ENCODE peak calls at places on chromosomes 12 and 14, in seven cellular contexts. F, K, B, T, P, W and H are unnamed samples.

GRCh38 chr12:15788266-15789214 is 648 bp downstream of the EPS8 start:
- DNase-seq in F (peak), K (no peak), B (no peak), T (peak), P (peak), W (peak), H (no peak)

GRCh38 chr14:55580401-55581010 is 499 bp downstream of the KTN1 start:
- DNase-seq in F (peak), K (no peak), B (no peak), T (peak), P (peak), W (peak), H (no peak)

GRCh38 chr12:29168000-29168399 is 18.9 kb downstream of the FAR2 start:
- DNase-seq in F (no peak), K (no peak), B (no peak), T (no peak), P (peak), W (no peak), H (no peak)

GRCh38 chr12:55629058-55629841 is 7.4 kb upstream of the OR10P1 start:
- DNase-seq in F (no peak), K (no peak), B (no peak), T (no peak), P (no peak), W (no peak), H (no peak)

GRCh38 chr14:72262771-72263170 is 330.5 kb downstream of the RGS6 start:
- DNase-seq in F (no peak), K (no peak), B (no peak), T (no peak), P (no peak), W (no peak), H (no peak)

GRCh38 chr12:95653761-95654546 is 102.7 kb upstream of the USP44 start:
- DNase-seq in F (peak), K (peak), B (peak), T (no peak), P (peak), W (peak), H (peak)

GRCh38 chr12:114933428-114934160 is 249.6 kb upstream of the TBX3 start:
- DNase-seq in F (no peak), K (peak), B (peak), T (no peak), P (peak), W (peak), H (peak)

GRCh38 chr14:68860771-68861170 is 67.9 kb upstream of the ZFP36L1 start:
- DNase-seq in F (no peak), K (no peak), B (no peak), T (no peak), P (no peak), W (no peak), H (no peak)

GRCh38 chr12:109695961-109696461 is 17.6 kb upstream of the FAM222A start:
- DNase-seq in F (no peak), K (no peak), B (no peak), T (no peak), P (peak), W (no peak), H (no peak)

GRCh38 chr12:51242150-51242549 is 3.5 kb downstream of the DAZAP2 start:
- DNase-seq in F (no peak), K (no peak), B (no peak), T (no peak), P (no peak), W (no peak), H (no peak)

GRCh38 chr14:79064200-79064599 is 894.0 kb downstream of the NRXN3 start:
- DNase-seq in F (no peak), K (no peak), B (no peak), T (no peak), P (no peak), W (no peak), H (no peak)

GRCh38 chr14:51446771-51447170 is 204.9 kb upstream of the FRMD6 start:
- DNase-seq in F (peak), K (no peak), B (no peak), T (no peak), P (no peak), W (no peak), H (no peak)

GRCh38 chr14:57574617-57575288 is 81.1 kb upstream of the CCDC198 start:
- DNase-seq in F (no peak), K (no peak), B (no peak), T (no peak), P (peak), W (peak), H (no peak)

GRCh38 chr12:52093346-52093745 is 13.8 kb downstream of the SMIM41 start:
- DNase-seq in F (no peak), K (no peak), B (no peak), T (no peak), P (no peak), W (no peak), H (no peak)

GRCh38 chr12:4681732-4682131 is 32.8 kb downstream of the NDUFA9 start:
- DNase-seq in F (no peak), K (no peak), B (no peak), T (no peak), P (no peak), W (no peak), H (no peak)

GRCh38 chr12:52992699-52993557 is 13.3 kb upstream of the EIF4B start:
- DNase-seq in F (no peak), K (no peak), B (no peak), T (no peak), P (peak), W (peak), H (peak)

GRCh38 chr12:53560386-53560785 is 53.1 kb upstream of the NPFF start:
- DNase-seq in F (peak), K (peak), B (peak), T (no peak), P (no peak), W (no peak), H (no peak)

GRCh38 chr14:92615451-92615850 is 101.9 kb downstream of the RIN3 start:
- DNase-seq in F (no peak), K (no peak), B (no peak), T (no peak), P (no peak), W (peak), H (no peak)

GRCh38 chr12:94563261-94563660 is 87.1 kb downstream of the TMCC3 start:
- DNase-seq in F (no peak), K (no peak), B (no peak), T (peak), P (no peak), W (no peak), H (no peak)

GRCh38 chr12:94427520-94428381 is 31.9 kb downstream of the CEP83 start:
- DNase-seq in F (peak), K (peak), B (peak), T (no peak), P (peak), W (no peak), H (no peak)

GRCh38 chr12:6607751-6608591 is 792 bp upstream of the CHD4 start:
- DNase-seq in F (peak), K (no peak), B (no peak), T (no peak), P (peak), W (peak), H (no peak)

GRCh38 chr12:52835271-52836041 is 1.3 kb upstream of the KRT79 start:
- DNase-seq in F (no peak), K (no peak), B (no peak), T (no peak), P (no peak), W (no peak), H (no peak)

GRCh38 chr12:71780207-71780822 is 25.7 kb downstream of the RAB21 start:
- DNase-seq in F (peak), K (no peak), B (no peak), T (peak), P (peak), W (peak), H (no peak)

GRCh38 chr12:31325524-31325875 is 450 bp downstream of the SINHCAF start:
- DNase-seq in F (no peak), K (no peak), B (no peak), T (peak), P (no peak), W (no peak), H (no peak)

GRCh38 chr12:53652366-53652765 is 23.5 kb downstream of the ATP5MC2 start:
- DNase-seq in F (no peak), K (peak), B (peak), T (no peak), P (no peak), W (no peak), H (no peak)

GRCh38 chr14:72024043-72024407 is 91.8 kb downstream of the RGS6 start:
- DNase-seq in F (peak), K (no peak), B (no peak), T (no peak), P (peak), W (peak), H (peak)

GRCh38 chr14:51014086-51014485 is 69.8 kb upstream of the PYGL start:
- DNase-seq in F (no peak), K (peak), B (no peak), T (peak), P (peak), W (peak), H (no peak)

GRCh38 chr12:76784600-76785051 is 20.7 kb downstream of the ZDHHC17 start:
- DNase-seq in F (no peak), K (no peak), B (peak), T (no peak), P (no peak), W (peak), H (no peak)

GRCh38 chr14:77120771-77121743 is 20.5 kb downstream of the ZDHHC22 start:
- DNase-seq in F (no peak), K (no peak), B (no peak), T (peak), P (no peak), W (no peak), H (no peak)

GRCh38 chr12:96241484-96242256 is 47.5 kb downstream of the ELK3 start:
- DNase-seq in F (peak), K (peak), B (no peak), T (no peak), P (peak), W (no peak), H (no peak)

GRCh38 chr12:97300921-97301320 is 161.7 kb upstream of the RMST start:
- DNase-seq in F (no peak), K (no peak), B (no peak), T (no peak), P (peak), W (no peak), H (no peak)

GRCh38 chr12:125079943-125080645 is 14.9 kb downstream of the AACS start:
- DNase-seq in F (no peak), K (no peak), B (no peak), T (no peak), P (peak), W (no peak), H (no peak)

GRCh38 chr14:68158640-68159039 is 339.1 kb downstream of the RAD51B start:
- DNase-seq in F (no peak), K (no peak), B (no peak), T (no peak), P (no peak), W (no peak), H (no peak)

GRCh38 chr12:81758421-81759214 is 532 bp downstream of the PPFIA2 start:
- DNase-seq in F (no peak), K (no peak), B (no peak), T (peak), P (peak), W (no peak), H (no peak)

GRCh38 chr12:45327823-45328383 is 112.0 kb downstream of the ANO6 start:
- DNase-seq in F (no peak), K (no peak), B (no peak), T (no peak), P (no peak), W (peak), H (no peak)

GRCh38 chr14:58533417-58533816 is 104.3 kb upstream of the DACT1 start:
- DNase-seq in F (peak), K (no peak), B (no peak), T (peak), P (peak), W (no peak), H (no peak)

DNA sequence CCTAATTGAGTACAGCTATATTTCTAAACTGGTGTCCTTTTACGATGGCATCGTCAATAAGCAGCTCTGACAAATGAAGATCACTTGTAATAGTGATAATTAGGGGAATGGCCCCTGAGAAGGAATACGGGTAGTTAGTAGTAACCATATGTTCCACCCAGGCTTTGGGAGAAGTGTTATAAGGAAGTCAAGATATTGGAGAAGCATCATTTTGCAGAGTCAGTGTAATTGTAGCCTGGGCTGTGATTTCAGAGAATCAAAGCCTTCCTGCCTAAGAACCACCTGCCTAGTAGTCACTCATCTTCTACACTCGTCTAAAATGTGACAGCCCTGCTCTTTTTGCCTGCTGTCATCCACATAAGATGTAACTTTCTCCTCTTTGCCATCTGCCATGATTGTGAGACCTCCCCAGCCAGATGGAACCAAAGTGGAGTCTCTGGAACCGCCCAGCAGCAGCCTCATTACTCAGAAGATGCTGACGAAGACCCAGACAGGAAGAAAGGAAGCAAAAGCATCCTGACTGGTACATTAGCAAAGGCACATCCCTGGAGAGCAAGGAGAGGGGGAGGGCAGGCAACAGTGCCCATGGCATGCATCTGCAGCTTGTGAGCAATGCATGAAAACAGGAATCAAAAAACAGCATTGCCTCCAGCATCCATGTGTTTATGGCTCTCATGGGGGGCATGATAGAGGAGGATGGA is 12.6 kb upstream of the EDDM3A start:
- DNase-seq in F (no peak), K (no peak), B (no peak), T (no peak), P (no peak), W (no peak), H (no peak)
- H3K4me3 ChIP-seq in F (no peak), K (no peak), B (no peak), T (no peak), P (no peak), W (no peak), H (no peak)

GRCh38 chr12:10705655-10706054 is 17.5 kb downstream of the YBX3 start:
- DNase-seq in F (no peak), K (no peak), B (no peak), T (no peak), P (no peak), W (no peak), H (no peak)
- H3K4me3 ChIP-seq in F (no peak), K (no peak), B (no peak), T (no peak), P (no peak), W (no peak), H (no peak)

GRCh38 chr14:104119119-104119699 is 19.2 kb upstream of the KIF26A start:
- DNase-seq in F (no peak), K (no peak), B (no peak), T (no peak), P (no peak), W (no peak), H (no peak)

GRCh38 chr14:104116544-104117340 is 21.6 kb upstream of the KIF26A start:
- DNase-seq in F (no peak), K (no peak), B (no peak), T (no peak), P (peak), W (peak), H (no peak)

GRCh38 chr14:104117341-104118005 is 20.9 kb upstream of the KIF26A start:
- DNase-seq in F (no peak), K (no peak), B (no peak), T (no peak), P (no peak), W (no peak), H (no peak)

GRCh38 chr14:104119700-104120251 is 18.6 kb upstream of the KIF26A start:
- DNase-seq in F (no peak), K (no peak), B (no peak), T (no peak), P (no peak), W (no peak), H (no peak)

GRCh38 chr14:104118006-104118844 is 20.2 kb upstream of the KIF26A start:
- DNase-seq in F (no peak), K (no peak), B (no peak), T (no peak), P (no peak), W (no peak), H (no peak)
- H3K4me3 ChIP-seq in F (no peak), K (no peak), B (no peak), T (no peak), P (no peak), W (peak), H (no peak)

GRCh38 chr14:35474323-35474722 is 59.6 kb upstream of the INSM2 start:
- DNase-seq in F (no peak), K (no peak), B (no peak), T (no peak), P (no peak), W (no peak), H (no peak)
- H3K4me3 ChIP-seq in F (no peak), K (no peak), B (no peak), T (no peak), P (no peak), W (no peak), H (no peak)

GRCh38 chr14:34470319-34470718 is 8.3 kb upstream of the SPTSSA start:
- DNase-seq in F (no peak), K (no peak), B (no peak), T (no peak), P (no peak), W (no peak), H (no peak)
- H3K4me3 ChIP-seq in F (no peak), K (no peak), B (no peak), T (no peak), P (no peak), W (no peak), H (no peak)

GRCh38 chr12:100534625-100535227 is 38.8 kb upstream of the GAS2L3 start:
- DNase-seq in F (no peak), K (no peak), B (no peak), T (no peak), P (no peak), W (no peak), H (no peak)

GRCh38 chr12:100528471-100529139 is 44.9 kb upstream of the GAS2L3 start:
- DNase-seq in F (no peak), K (no peak), B (no peak), T (no peak), P (no peak), W (no peak), H (peak)

GRCh38 chr12:100528044-100528443 is 45.4 kb upstream of the GAS2L3 start:
- DNase-seq in F (no peak), K (no peak), B (no peak), T (no peak), P (no peak), W (no peak), H (no peak)

GRCh38 chr12:100529951-100530350 is 43.5 kb upstream of the GAS2L3 start:
- DNase-seq in F (no peak), K (no peak), B (no peak), T (no peak), P (no peak), W (no peak), H (no peak)

GRCh38 chr12:100533326-100533725 is 40.2 kb upstream of the GAS2L3 start:
- DNase-seq in F (no peak), K (no peak), B (no peak), T (no peak), P (no peak), W (no peak), H (no peak)
- H3K4me3 ChIP-seq in F (no peak), K (no peak), B (no peak), T (no peak), P (no peak), W (no peak), H (no peak)

GRCh38 chr12:12898136-12898712 is 6.9 kb downstream of the GPRC5A start:
- DNase-seq in F (no peak), K (no peak), B (no peak), T (no peak), P (no peak), W (no peak), H (no peak)
- H3K4me3 ChIP-seq in F (no peak), K (no peak), B (no peak), T (no peak), P (no peak), W (peak), H (no peak)

GRCh38 chr12:118238888-118239287 is 103.0 kb downstream of the PEBP1 start:
- DNase-seq in F (no peak), K (no peak), B (no peak), T (no peak), P (no peak), W (no peak), H (no peak)
- H3K4me3 ChIP-seq in F (no peak), K (no peak), B (no peak), T (no peak), P (no peak), W (no peak), H (no peak)

DNA sequence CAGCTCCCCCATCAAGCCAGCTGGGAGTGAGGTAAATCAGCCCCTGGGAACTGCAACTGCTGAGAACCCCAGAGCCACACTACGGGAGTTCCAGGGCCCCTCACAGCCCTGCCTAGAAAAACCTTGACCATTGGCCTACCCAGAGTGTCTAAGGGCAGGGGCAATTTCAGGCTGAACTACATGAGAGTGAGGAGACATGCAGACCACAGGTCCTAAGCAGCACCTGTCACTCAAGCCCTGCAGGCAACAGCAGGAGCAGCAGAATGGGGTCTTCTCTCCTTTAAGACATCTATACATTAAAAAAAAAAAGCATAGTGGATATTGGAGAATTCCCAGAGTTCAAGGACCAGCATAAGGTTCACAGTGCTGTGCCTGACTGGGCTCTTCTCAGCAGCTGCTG is 4.9 kb downstream of the NCKAP5L start:
- DNase-seq in F (no peak), K (no peak), B (no peak), T (no peak), P (no peak), W (no peak), H (no peak)
- H3K4me3 ChIP-seq in F (no peak), K (no peak), B (no peak), T (no peak), P (no peak), W (no peak), H (no peak)